ENCODE peak calls at places on chromosomes 12 and 14, in four cellular contexts. A is activated CD4-positive, alpha-beta T cell treated with anti-CD3 and anti-CD28 coated beads for 24 hours; V is fibroblast of pulmonary artery; L is stimulated activated naive B cell treated with anti-CD40 and anti-IgM and Interleukin-4, amounts not matched to agents 10 μg/mL and 1 μg/mL and 100 μg/mL, for 72 hours. S is an unnamed sample.

GRCh38 chr14:23916446-23916845 is 37.1 kb upstream of the DHRS4 start:
- DNase-seq in A (no peak), V (no peak), L (no peak), S (no peak)

GRCh38 chr14:74510211-74510931 is 16.8 kb downstream of the ISCA2 start:
- DNase-seq in L (no peak), A (no peak), V (peak; percentile 27), S (no peak)

GRCh38 chr12:124557518-124558223 is 9.7 kb downstream of the NCOR2 start:
- DNase-seq in V (no peak), L (no peak), A (no peak), S (no peak)

GRCh38 chr12:7907009-7907408 is 29.0 kb downstream of the SLC2A3 start:
- DNase-seq in V (peak; percentile 43), A (no peak), L (no peak), S (peak; percentile 64)

GRCh38 chr14:93269341-93270068 is 62.4 kb downstream of the UBR7 start:
- DNase-seq in A (no peak), V (peak; percentile 43), L (no peak), S (peak; percentile 54)

GRCh38 chr12:92144631-92145480 is 790 bp downstream of the BTG1 start:
- DNase-seq in V (peak; percentile 46), L (no peak), A (peak; percentile 34), S (peak; percentile 91)

GRCh38 chr14:51006781-51007211 is 62.5 kb upstream of the PYGL start:
- DNase-seq in L (no peak), V (peak; percentile 60), A (no peak), S (no peak)

GRCh38 chr14:28243600-28243999 is 523.0 kb upstream of the FOXG1 start:
- DNase-seq in A (no peak), V (peak; percentile 56), L (no peak), S (no peak)

GRCh38 chr12:92987362-92987761 is 58.3 kb upstream of the EEA1 start:
- DNase-seq in L (no peak), A (no peak), V (peak; percentile 91), S (peak; percentile 87)

GRCh38 chr12:101599771-101600486 is 5.2 kb downstream of the MYBPC1 start:
- DNase-seq in V (no peak), A (no peak), L (no peak), S (peak; percentile 15)